ENCODE peak calls at places on chromosomes 16 and 17, in five cellular contexts. One of them, this sample, is unnamed.

GRCh38 chr16:87392823-87393679 is 915 bp downstream of the MAP1LC3B start:
- DNase-seq in activated CD8-positive, alpha-beta T cell treated with anti-CD3 and anti-CD28 coated beads for 36 hours: peak
- DNase-seq in GM12865: peak
- DNase-seq in HFFc6: peak
- DNase-seq in RWPE1: peak
- DNase-seq in this sample: peak

GRCh38 chr17:40312893-40313659 is 4.1 kb downstream of the RARA start:
- DNase-seq in activated CD8-positive, alpha-beta T cell treated with anti-CD3 and anti-CD28 coated beads for 36 hours: peak
- DNase-seq in GM12865: no peak
- DNase-seq in HFFc6: no peak
- DNase-seq in RWPE1: no peak
- DNase-seq in this sample: peak

GRCh38 chr17:42553161-42553818 is 567 bp downstream of the HSD17B1 start:
- DNase-seq in activated CD8-positive, alpha-beta T cell treated with anti-CD3 and anti-CD28 coated beads for 36 hours: no peak
- DNase-seq in GM12865: no peak
- DNase-seq in HFFc6: no peak
- DNase-seq in RWPE1: no peak
- DNase-seq in this sample: no peak

GRCh38 chr17:50833396-50834125 is 1.8 kb upstream of the WFIKKN2 start:
- DNase-seq in activated CD8-positive, alpha-beta T cell treated with anti-CD3 and anti-CD28 coated beads for 36 hours: no peak
- DNase-seq in GM12865: no peak
- DNase-seq in HFFc6: no peak
- DNase-seq in RWPE1: no peak
- DNase-seq in this sample: no peak

GRCh38 chr17:68981288-68981687 is 26.1 kb upstream of the ABCA8 start:
- DNase-seq in activated CD8-positive, alpha-beta T cell treated with anti-CD3 and anti-CD28 coated beads for 36 hours: no peak
- DNase-seq in GM12865: peak
- DNase-seq in HFFc6: no peak
- DNase-seq in RWPE1: peak
- DNase-seq in this sample: peak

GRCh38 chr17:8109669-8110455 is 8.5 kb downstream of the ALOXE3 start:
- DNase-seq in activated CD8-positive, alpha-beta T cell treated with anti-CD3 and anti-CD28 coated beads for 36 hours: peak
- DNase-seq in GM12865: peak
- DNase-seq in HFFc6: no peak
- DNase-seq in RWPE1: peak
- DNase-seq in this sample: peak

GRCh38 chr16:2040450-2041105 is 7.1 kb downstream of the NTHL1 start:
- DNase-seq in activated CD8-positive, alpha-beta T cell treated with anti-CD3 and anti-CD28 coated beads for 36 hours: no peak
- DNase-seq in GM12865: no peak
- DNase-seq in HFFc6: no peak
- DNase-seq in RWPE1: no peak
- DNase-seq in this sample: no peak

GRCh38 chr17:42363767-42364585 is 24.3 kb downstream of the STAT3 start:
- DNase-seq in activated CD8-positive, alpha-beta T cell treated with anti-CD3 and anti-CD28 coated beads for 36 hours: peak
- DNase-seq in GM12865: no peak
- DNase-seq in HFFc6: peak
- DNase-seq in RWPE1: no peak
- DNase-seq in this sample: no peak

GRCh38 chr16:67939507-67940435 is 3.1 kb upstream of the PSMB10 start:
- DNase-seq in activated CD8-positive, alpha-beta T cell treated with anti-CD3 and anti-CD28 coated beads for 36 hours: peak
- DNase-seq in GM12865: no peak
- DNase-seq in HFFc6: no peak
- DNase-seq in RWPE1: no peak
- DNase-seq in this sample: peak

GRCh38 chr16:7380907-7381306 is 48.3 kb downstream of the RBFOX1 start:
- DNase-seq in activated CD8-positive, alpha-beta T cell treated with anti-CD3 and anti-CD28 coated beads for 36 hours: no peak
- DNase-seq in GM12865: no peak
- DNase-seq in HFFc6: no peak
- DNase-seq in RWPE1: no peak
- DNase-seq in this sample: no peak

GRCh38 chr16:52363082-52363481 is 183.9 kb downstream of the TOX3 start:
- DNase-seq in activated CD8-positive, alpha-beta T cell treated with anti-CD3 and anti-CD28 coated beads for 36 hours: no peak
- DNase-seq in GM12865: no peak
- DNase-seq in HFFc6: no peak
- DNase-seq in RWPE1: no peak
- DNase-seq in this sample: no peak
- TF ChIP-seq CTCF in activated CD8-positive, alpha-beta T cell treated with anti-CD3 and anti-CD28 coated beads for 36 hours: no peak
- TF ChIP-seq CTCF in GM12865: no peak
- TF ChIP-seq CTCF in HFFc6: no peak
- TF ChIP-seq CTCF in RWPE1: no peak
- TF ChIP-seq CTCF in this sample: no peak

GRCh38 chr17:28951991-28952975 is 965 bp upstream of the PHF12 start:
- DNase-seq in activated CD8-positive, alpha-beta T cell treated with anti-CD3 and anti-CD28 coated beads for 36 hours: peak
- DNase-seq in GM12865: peak
- DNase-seq in HFFc6: peak
- DNase-seq in RWPE1: peak
- DNase-seq in this sample: peak
- TF ChIP-seq CTCF in activated CD8-positive, alpha-beta T cell treated with anti-CD3 and anti-CD28 coated beads for 36 hours: no peak
- TF ChIP-seq CTCF in GM12865: no peak
- TF ChIP-seq CTCF in HFFc6: no peak
- TF ChIP-seq CTCF in RWPE1: no peak
- TF ChIP-seq CTCF in this sample: no peak

GRCh38 chr16:84042879-84043485 is 387 bp upstream of the SLC38A8 start:
- DNase-seq in activated CD8-positive, alpha-beta T cell treated with anti-CD3 and anti-CD28 coated beads for 36 hours: no peak
- DNase-seq in GM12865: no peak
- DNase-seq in HFFc6: no peak
- DNase-seq in RWPE1: no peak
- DNase-seq in this sample: no peak

GRCh38 chr16:84042308-84042878 is at the start of gene SLC38A8:
- DNase-seq in activated CD8-positive, alpha-beta T cell treated with anti-CD3 and anti-CD28 coated beads for 36 hours: no peak
- DNase-seq in GM12865: no peak
- DNase-seq in HFFc6: no peak
- DNase-seq in RWPE1: no peak
- DNase-seq in this sample: no peak

GRCh38 chr16:84043486-84044107 is 1.0 kb upstream of the SLC38A8 start:
- DNase-seq in activated CD8-positive, alpha-beta T cell treated with anti-CD3 and anti-CD28 coated beads for 36 hours: peak
- DNase-seq in GM12865: no peak
- DNase-seq in HFFc6: no peak
- DNase-seq in RWPE1: no peak
- DNase-seq in this sample: no peak

GRCh38 chr16:84045001-84045817 is 2.6 kb upstream of the SLC38A8 start:
- DNase-seq in activated CD8-positive, alpha-beta T cell treated with anti-CD3 and anti-CD28 coated beads for 36 hours: no peak
- DNase-seq in GM12865: no peak
- DNase-seq in HFFc6: no peak
- DNase-seq in RWPE1: no peak
- DNase-seq in this sample: no peak

GRCh38 chr16:84044108-84044488 is 1.5 kb upstream of the SLC38A8 start:
- DNase-seq in activated CD8-positive, alpha-beta T cell treated with anti-CD3 and anti-CD28 coated beads for 36 hours: peak
- DNase-seq in GM12865: peak
- DNase-seq in HFFc6: peak
- DNase-seq in RWPE1: no peak
- DNase-seq in this sample: no peak
- TF ChIP-seq CTCF in activated CD8-positive, alpha-beta T cell treated with anti-CD3 and anti-CD28 coated beads for 36 hours: peak
- TF ChIP-seq CTCF in GM12865: no peak
- TF ChIP-seq CTCF in HFFc6: peak
- TF ChIP-seq CTCF in RWPE1: no peak
- TF ChIP-seq CTCF in this sample: no peak

GRCh38 chr16:66590322-66590721 is 11.1 kb downstream of the CMTM2 start:
- DNase-seq in activated CD8-positive, alpha-beta T cell treated with anti-CD3 and anti-CD28 coated beads for 36 hours: peak
- DNase-seq in GM12865: peak
- DNase-seq in HFFc6: no peak
- DNase-seq in RWPE1: no peak
- DNase-seq in this sample: peak

GRCh38 chr16:66591018-66591417 is 11.8 kb downstream of the CMTM2 start:
- DNase-seq in activated CD8-positive, alpha-beta T cell treated with anti-CD3 and anti-CD28 coated beads for 36 hours: no peak
- DNase-seq in GM12865: no peak
- DNase-seq in HFFc6: no peak
- DNase-seq in RWPE1: no peak
- DNase-seq in this sample: no peak

GRCh38 chr16:66592241-66592640 is 12.3 kb upstream of the CMTM3 start:
- DNase-seq in activated CD8-positive, alpha-beta T cell treated with anti-CD3 and anti-CD28 coated beads for 36 hours: no peak
- DNase-seq in GM12865: no peak
- DNase-seq in HFFc6: no peak
- DNase-seq in RWPE1: no peak
- DNase-seq in this sample: no peak

GRCh38 chr16:66587881-66588600 is 8.8 kb downstream of the CMTM2 start:
- DNase-seq in activated CD8-positive, alpha-beta T cell treated with anti-CD3 and anti-CD28 coated beads for 36 hours: no peak
- DNase-seq in GM12865: no peak
- DNase-seq in HFFc6: no peak
- DNase-seq in RWPE1: no peak
- DNase-seq in this sample: no peak

DNA sequence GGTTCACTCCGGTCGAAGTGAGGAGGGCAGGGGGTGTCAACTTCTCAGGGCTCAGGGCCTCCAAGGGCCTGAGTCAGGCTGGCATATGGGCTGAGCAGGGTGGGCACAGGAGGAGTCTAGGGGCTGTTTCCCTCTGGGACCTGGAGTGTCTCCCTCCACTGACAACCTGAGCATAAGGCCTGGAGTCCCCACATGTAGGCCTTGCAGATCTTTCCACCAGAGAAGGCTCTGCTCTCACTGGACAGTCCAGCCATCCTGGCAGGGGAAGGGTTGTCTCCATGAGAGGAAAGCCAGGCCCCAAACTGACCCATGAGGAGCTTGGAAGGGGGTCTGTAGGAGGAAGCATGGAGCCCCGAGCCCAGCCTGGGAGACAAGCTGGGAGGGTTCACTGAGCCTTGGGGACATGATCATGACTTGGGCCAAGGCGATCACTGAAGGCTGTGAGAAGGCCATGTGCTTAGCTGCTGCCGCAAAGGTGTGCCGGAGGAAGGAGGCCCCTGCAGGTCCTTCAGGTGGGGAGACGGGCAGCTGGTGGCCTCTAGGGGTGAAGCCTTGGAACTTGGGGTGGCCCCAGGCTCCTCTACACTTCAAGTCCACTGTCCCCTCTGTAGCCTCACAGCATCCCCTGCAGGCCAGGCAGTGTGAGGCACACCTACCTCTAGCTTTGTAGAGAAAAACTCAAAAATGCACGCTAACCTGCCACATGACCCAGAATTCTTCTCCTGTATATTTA is 9.9 kb downstream of the CMTM2 start:
- DNase-seq in activated CD8-positive, alpha-beta T cell treated with anti-CD3 and anti-CD28 coated beads for 36 hours: peak
- DNase-seq in GM12865: peak
- DNase-seq in HFFc6: peak
- DNase-seq in RWPE1: no peak
- DNase-seq in this sample: no peak
- TF ChIP-seq CTCF in activated CD8-positive, alpha-beta T cell treated with anti-CD3 and anti-CD28 coated beads for 36 hours: peak
- TF ChIP-seq CTCF in GM12865: peak
- TF ChIP-seq CTCF in HFFc6: peak
- TF ChIP-seq CTCF in RWPE1: peak
- TF ChIP-seq CTCF in this sample: no peak

GRCh38 chr16:88681084-88681680 is 5.1 kb downstream of the SNAI3 start:
- DNase-seq in activated CD8-positive, alpha-beta T cell treated with anti-CD3 and anti-CD28 coated beads for 36 hours: peak
- DNase-seq in GM12865: peak
- DNase-seq in HFFc6: no peak
- DNase-seq in RWPE1: no peak
- DNase-seq in this sample: no peak
- TF ChIP-seq CTCF in activated CD8-positive, alpha-beta T cell treated with anti-CD3 and anti-CD28 coated beads for 36 hours: peak
- TF ChIP-seq CTCF in GM12865: peak
- TF ChIP-seq CTCF in HFFc6: peak
- TF ChIP-seq CTCF in RWPE1: no peak
- TF ChIP-seq CTCF in this sample: no peak

GRCh38 chr17:35660902-35661301 is 70.5 kb upstream of the RASL10B start:
- DNase-seq in activated CD8-positive, alpha-beta T cell treated with anti-CD3 and anti-CD28 coated beads for 36 hours: no peak
- DNase-seq in GM12865: no peak
- DNase-seq in HFFc6: no peak
- DNase-seq in RWPE1: no peak
- DNase-seq in this sample: no peak
- TF ChIP-seq CTCF in activated CD8-positive, alpha-beta T cell treated with anti-CD3 and anti-CD28 coated beads for 36 hours: no peak
- TF ChIP-seq CTCF in GM12865: no peak
- TF ChIP-seq CTCF in HFFc6: no peak
- TF ChIP-seq CTCF in RWPE1: no peak
- TF ChIP-seq CTCF in this sample: no peak

GRCh38 chr16:56589141-56590039 is at the start of gene MT3:
- DNase-seq in activated CD8-positive, alpha-beta T cell treated with anti-CD3 and anti-CD28 coated beads for 36 hours: peak
- DNase-seq in GM12865: no peak
- DNase-seq in HFFc6: no peak
- DNase-seq in RWPE1: no peak
- DNase-seq in this sample: peak
- TF ChIP-seq CTCF in activated CD8-positive, alpha-beta T cell treated with anti-CD3 and anti-CD28 coated beads for 36 hours: no peak
- TF ChIP-seq CTCF in GM12865: no peak
- TF ChIP-seq CTCF in HFFc6: no peak
- TF ChIP-seq CTCF in RWPE1: peak
- TF ChIP-seq CTCF in this sample: no peak